ENCODE peak calls at places on chromosomes 1 and 21, in seven cellular contexts. One of them, this sample, is unnamed. For H3K27me3, the result is how much of the 10 kb centered on the place peaks cover.

GRCh38 chr1:154957258-154957657 is 1.4 kb upstream of the PBXIP1 start:
- DNase-seq in GM23338: no peak
- DNase-seq in K562: no peak
- DNase-seq in heart left ventricle: peak
- DNase-seq in stomach: no peak
- DNase-seq in CD8-positive, alpha-beta memory T cell: peak
- DNase-seq in GM23248: no peak
- DNase-seq in this sample: no peak

GRCh38 chr21:15037095-15037730 is 27.6 kb downstream of the NRIP1 start:
- DNase-seq in heart left ventricle: no peak
- DNase-seq in stomach: no peak
- DNase-seq in CD8-positive, alpha-beta memory T cell: no peak
- DNase-seq in K562: no peak
- DNase-seq in GM23338: no peak
- DNase-seq in GM23248: no peak
- DNase-seq in this sample: no peak

GRCh38 chr1:29033829-29034466 is 89.8 kb downstream of the TMEM200B start:
- DNase-seq in GM23338: peak
- DNase-seq in K562: peak
- DNase-seq in stomach: no peak
- DNase-seq in CD8-positive, alpha-beta memory T cell: no peak
- DNase-seq in GM23248: peak
- DNase-seq in heart left ventricle: no peak
- DNase-seq in this sample: peak

GRCh38 chr1:244963231-244963826 is 99.0 kb upstream of the HNRNPU start:
- DNase-seq in K562: peak
- DNase-seq in GM23248: peak
- DNase-seq in CD8-positive, alpha-beta memory T cell: no peak
- DNase-seq in stomach: no peak
- DNase-seq in heart left ventricle: no peak
- DNase-seq in GM23338: no peak
- DNase-seq in this sample: peak

GRCh38 chr1:23628951-23629387 is 62.6 kb upstream of the RPL11 start:
- DNase-seq in heart left ventricle: no peak
- DNase-seq in CD8-positive, alpha-beta memory T cell: no peak
- DNase-seq in K562: no peak
- DNase-seq in stomach: no peak
- DNase-seq in GM23248: no peak
- DNase-seq in GM23338: no peak
- DNase-seq in this sample: no peak

GRCh38 chr21:41446571-41446970 is 20.5 kb downstream of the MX1 start:
- DNase-seq in CD8-positive, alpha-beta memory T cell: no peak
- DNase-seq in K562: no peak
- DNase-seq in GM23248: no peak
- DNase-seq in stomach: no peak
- DNase-seq in GM23338: no peak
- DNase-seq in heart left ventricle: no peak
- DNase-seq in this sample: no peak

GRCh38 chr1:10901091-10901893 is 104.8 kb upstream of the CASZ1 start:
- DNase-seq in stomach: peak
- DNase-seq in GM23338: no peak
- DNase-seq in heart left ventricle: peak
- DNase-seq in GM23248: peak
- DNase-seq in CD8-positive, alpha-beta memory T cell: no peak
- DNase-seq in K562: no peak
- DNase-seq in this sample: no peak

GRCh38 chr1:157639800-157640199 is 41.9 kb upstream of the FCRL4 start:
- DNase-seq in K562: no peak
- DNase-seq in GM23248: no peak
- DNase-seq in heart left ventricle: no peak
- DNase-seq in GM23338: no peak
- DNase-seq in stomach: no peak
- DNase-seq in CD8-positive, alpha-beta memory T cell: no peak
- DNase-seq in this sample: no peak

GRCh38 chr1:196209265-196209664 is 399.0 kb downstream of the KCNT2 start:
- DNase-seq in GM23338: no peak
- DNase-seq in GM23248: peak
- DNase-seq in CD8-positive, alpha-beta memory T cell: no peak
- DNase-seq in K562: no peak
- DNase-seq in stomach: no peak
- DNase-seq in heart left ventricle: no peak
- DNase-seq in this sample: no peak

GRCh38 chr1:186440584-186440983 is 20.3 kb downstream of the PDC start:
- DNase-seq in stomach: no peak
- DNase-seq in heart left ventricle: no peak
- DNase-seq in CD8-positive, alpha-beta memory T cell: no peak
- DNase-seq in GM23338: peak
- DNase-seq in K562: no peak
- DNase-seq in GM23248: peak
- DNase-seq in this sample: no peak

GRCh38 chr1:53439337-53440207 is 19.6 kb upstream of the DMRTB1 start:
- DNase-seq in stomach: no peak
- DNase-seq in K562: no peak
- DNase-seq in GM23248: no peak
- DNase-seq in CD8-positive, alpha-beta memory T cell: no peak
- DNase-seq in heart left ventricle: no peak
- DNase-seq in GM23338: no peak
- DNase-seq in this sample: no peak

GRCh38 chr1:204782118-204782700 is 88.5 kb upstream of the NFASC start:
- DNase-seq in GM23338: no peak
- DNase-seq in stomach: no peak
- DNase-seq in K562: no peak
- DNase-seq in GM23248: peak
- DNase-seq in heart left ventricle: no peak
- DNase-seq in CD8-positive, alpha-beta memory T cell: no peak
- DNase-seq in this sample: no peak

GRCh38 chr21:26883768-26884167 is 38.6 kb upstream of the ADAMTS1 start:
- DNase-seq in K562: no peak
- DNase-seq in stomach: no peak
- DNase-seq in GM23248: peak
- DNase-seq in CD8-positive, alpha-beta memory T cell: no peak
- DNase-seq in heart left ventricle: no peak
- DNase-seq in GM23338: no peak
- DNase-seq in this sample: peak

GRCh38 chr1:88736633-88737248 is 52.7 kb downstream of the PKN2 start:
- DNase-seq in heart left ventricle: no peak
- DNase-seq in stomach: no peak
- DNase-seq in GM23248: peak
- DNase-seq in K562: peak
- DNase-seq in CD8-positive, alpha-beta memory T cell: no peak
- DNase-seq in GM23338: peak
- DNase-seq in this sample: no peak

GRCh38 chr1:203516906-203517305 is 23.0 kb downstream of the OPTC start:
- DNase-seq in CD8-positive, alpha-beta memory T cell: no peak
- DNase-seq in K562: no peak
- DNase-seq in heart left ventricle: no peak
- DNase-seq in GM23338: no peak
- DNase-seq in GM23248: no peak
- DNase-seq in stomach: no peak
- DNase-seq in this sample: no peak

GRCh38 chr1:116126281-116126680 is 15.1 kb downstream of the MAB21L3 start:
- DNase-seq in stomach: no peak
- DNase-seq in K562: no peak
- DNase-seq in CD8-positive, alpha-beta memory T cell: no peak
- DNase-seq in heart left ventricle: no peak
- DNase-seq in GM23338: no peak
- DNase-seq in GM23248: no peak
- DNase-seq in this sample: no peak

GRCh38 chr21:35864039-35864438 is 196.3 kb downstream of the SETD4 start:
- DNase-seq in stomach: no peak
- DNase-seq in GM23248: no peak
- DNase-seq in CD8-positive, alpha-beta memory T cell: no peak
- DNase-seq in heart left ventricle: no peak
- DNase-seq in GM23338: no peak
- DNase-seq in K562: no peak
- DNase-seq in this sample: no peak

GRCh38 chr1:12344611-12345299 is 114.9 kb downstream of the VPS13D start:
- DNase-seq in stomach: no peak
- DNase-seq in K562: no peak
- DNase-seq in GM23338: no peak
- DNase-seq in heart left ventricle: no peak
- DNase-seq in CD8-positive, alpha-beta memory T cell: no peak
- DNase-seq in GM23248: no peak
- DNase-seq in this sample: peak

GRCh38 chr1:1411626-1412025 is 4.5 kb upstream of the MRPL20 start:
- DNase-seq in CD8-positive, alpha-beta memory T cell: no peak
- DNase-seq in GM23338: no peak
- DNase-seq in GM23248: no peak
- DNase-seq in K562: no peak
- DNase-seq in heart left ventricle: no peak
- DNase-seq in stomach: no peak
- DNase-seq in this sample: no peak

GRCh38 chr1:67755619-67756018 is 70.6 kb downstream of the GADD45A start:
- DNase-seq in GM23248: no peak
- DNase-seq in GM23338: no peak
- DNase-seq in heart left ventricle: no peak
- DNase-seq in CD8-positive, alpha-beta memory T cell: no peak
- DNase-seq in stomach: no peak
- DNase-seq in K562: no peak
- DNase-seq in this sample: no peak

GRCh38 chr1:150127868-150128267 is 21.8 kb upstream of the PLEKHO1 start:
- DNase-seq in CD8-positive, alpha-beta memory T cell: no peak
- DNase-seq in heart left ventricle: no peak
- DNase-seq in GM23248: peak
- DNase-seq in stomach: no peak
- DNase-seq in K562: no peak
- DNase-seq in GM23338: no peak
- DNase-seq in this sample: no peak

GRCh38 chr1:19861034-19861433 is 21.2 kb upstream of the OTUD3 start:
- DNase-seq in stomach: no peak
- DNase-seq in CD8-positive, alpha-beta memory T cell: no peak
- DNase-seq in GM23338: no peak
- DNase-seq in heart left ventricle: no peak
- DNase-seq in K562: peak
- DNase-seq in GM23248: peak
- DNase-seq in this sample: peak

GRCh38 chr1:16014509-16015482 is 3.0 kb downstream of the HSPB7 start:
- DNase-seq in heart left ventricle: no peak
- DNase-seq in CD8-positive, alpha-beta memory T cell: no peak
- DNase-seq in GM23248: peak
- DNase-seq in K562: peak
- DNase-seq in stomach: peak
- DNase-seq in GM23338: no peak
- DNase-seq in this sample: no peak

GRCh38 chr21:29258626-29259335 is 39.9 kb upstream of the BACH1 start:
- DNase-seq in heart left ventricle: no peak
- DNase-seq in stomach: no peak
- DNase-seq in GM23248: peak
- DNase-seq in K562: no peak
- DNase-seq in GM23338: no peak
- DNase-seq in CD8-positive, alpha-beta memory T cell: no peak
- DNase-seq in this sample: no peak

DNA sequence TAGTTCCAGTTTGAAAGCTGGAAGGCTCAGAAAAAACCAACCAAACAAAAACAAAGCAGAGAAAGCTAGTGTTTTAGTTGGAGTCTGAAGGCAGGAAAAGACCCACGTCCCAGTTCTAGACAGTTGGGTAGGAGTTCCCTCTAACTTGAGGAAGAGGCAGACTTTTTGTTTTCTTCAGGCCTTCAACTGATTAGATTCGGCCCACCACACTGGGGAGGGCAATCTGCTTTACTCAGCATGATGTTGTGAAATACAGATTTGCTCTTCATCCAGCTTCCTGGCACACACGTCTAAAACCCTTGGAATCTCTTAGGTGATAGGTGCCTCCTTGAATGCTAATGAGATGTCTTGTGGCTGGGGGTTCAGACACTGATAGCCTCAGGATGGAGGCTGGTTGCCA is 49.1 kb upstream of the CSF3R start:
- DNase-seq in stomach: no peak
- DNase-seq in K562: no peak
- DNase-seq in GM23248: no peak
- DNase-seq in CD8-positive, alpha-beta memory T cell: no peak
- DNase-seq in GM23338: no peak
- DNase-seq in heart left ventricle: no peak
- DNase-seq in this sample: no peak
- H3K27me3 ChIP-seq in stomach: under half
- H3K27me3 ChIP-seq in K562: half or more
- H3K27me3 ChIP-seq in GM23248: under half
- H3K27me3 ChIP-seq in CD8-positive, alpha-beta memory T cell: under half
- H3K27me3 ChIP-seq in GM23338: under half
- H3K27me3 ChIP-seq in heart left ventricle: under half
- H3K27me3 ChIP-seq in this sample: under half

DNA sequence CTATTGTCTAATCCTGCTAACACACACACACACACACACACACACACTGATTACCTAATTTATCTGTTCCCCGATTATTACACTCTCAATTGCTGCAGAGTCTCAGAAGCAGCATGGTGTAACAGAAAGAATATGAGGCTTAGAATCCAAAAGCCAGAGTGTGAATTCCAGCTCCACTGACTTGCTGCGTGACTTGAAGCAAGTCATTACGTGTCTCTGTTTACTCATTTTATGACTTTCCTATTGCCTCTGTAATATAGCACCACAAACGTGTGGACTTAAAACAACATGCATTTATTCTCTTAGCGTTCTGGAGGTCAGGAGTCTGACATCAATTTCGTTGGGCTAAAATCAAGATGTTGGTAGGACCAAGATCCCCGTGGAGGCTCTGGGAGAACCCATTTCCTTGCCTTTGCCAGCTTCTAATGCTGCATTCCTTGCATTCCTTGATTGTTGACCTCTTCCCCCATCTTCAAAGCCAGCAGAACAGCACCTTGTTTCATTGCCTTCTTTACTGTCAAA is 55.9 kb upstream of the ATP5PO start:
- DNase-seq in CD8-positive, alpha-beta memory T cell: no peak
- DNase-seq in stomach: no peak
- DNase-seq in heart left ventricle: no peak
- DNase-seq in GM23248: peak
- DNase-seq in GM23338: peak
- DNase-seq in K562: no peak
- DNase-seq in this sample: no peak
- H3K4me3 ChIP-seq in CD8-positive, alpha-beta memory T cell: no peak
- H3K4me3 ChIP-seq in stomach: no peak
- H3K4me3 ChIP-seq in heart left ventricle: no peak
- H3K4me3 ChIP-seq in GM23248: no peak
- H3K4me3 ChIP-seq in GM23338: no peak
- H3K4me3 ChIP-seq in K562: no peak
- H3K4me3 ChIP-seq in this sample: no peak

DNA sequence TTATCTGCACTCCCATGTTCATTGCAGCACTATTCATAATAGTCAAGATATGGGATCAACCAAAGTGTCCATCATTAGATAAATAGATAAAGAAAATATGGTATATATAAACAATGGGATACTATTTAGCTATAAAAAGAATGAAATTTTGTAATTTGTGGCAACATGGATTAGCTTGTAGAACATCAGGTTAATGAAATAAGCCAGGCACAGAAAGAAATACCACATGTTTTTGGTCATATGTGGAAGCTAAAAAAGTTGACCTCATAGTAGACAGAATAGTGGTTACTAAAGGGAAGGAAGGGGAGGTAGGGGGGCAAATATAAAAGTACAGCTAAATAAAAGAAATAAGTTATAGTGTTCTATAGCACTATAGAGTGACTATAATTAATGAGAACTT is 68.5 kb downstream of the SCMH1 start:
- DNase-seq in heart left ventricle: no peak
- DNase-seq in CD8-positive, alpha-beta memory T cell: no peak
- DNase-seq in GM23248: no peak
- DNase-seq in GM23338: no peak
- DNase-seq in K562: no peak
- DNase-seq in stomach: no peak
- DNase-seq in this sample: no peak
- H3K27me3 ChIP-seq in heart left ventricle: under half
- H3K27me3 ChIP-seq in CD8-positive, alpha-beta memory T cell: under half
- H3K27me3 ChIP-seq in GM23248: under half
- H3K27me3 ChIP-seq in GM23338: under half
- H3K27me3 ChIP-seq in K562: under half
- H3K27me3 ChIP-seq in stomach: under half
- H3K27me3 ChIP-seq in this sample: under half

GRCh38 chr21:37281579-37281978 is 14.4 kb upstream of the VPS26C start:
- DNase-seq in GM23248: no peak
- DNase-seq in GM23338: no peak
- DNase-seq in K562: no peak
- DNase-seq in stomach: no peak
- DNase-seq in heart left ventricle: no peak
- DNase-seq in CD8-positive, alpha-beta memory T cell: no peak
- DNase-seq in this sample: no peak
- H3K4me3 ChIP-seq in GM23248: no peak
- H3K4me3 ChIP-seq in GM23338: peak
- H3K4me3 ChIP-seq in K562: no peak
- H3K4me3 ChIP-seq in stomach: no peak
- H3K4me3 ChIP-seq in heart left ventricle: no peak
- H3K4me3 ChIP-seq in CD8-positive, alpha-beta memory T cell: no peak
- H3K4me3 ChIP-seq in this sample: no peak